ENCODE peak calls at places on chromosomes 11 and 22, in nine cellular contexts. C is amniotic stem cell; K is HFF-Myc; Q is globus pallidus; V is activated T-cell treated with anti-CD3 and anti-CD28 coated beads, Interleukin-2, amount 50 U/mL, for 4 hours; N is GOT3; W is stimulated activated CD8-positive, alpha-beta memory T cell treated with anti-CD3 and anti-CD28 coated beads, Interleukin-15, amount 100 ng/mL, for 4 hours; I is occipital lobe; J is NCI-H187. M is an unnamed sample.

GRCh38 chr11:11963842-11964773 is 44.3 kb downstream of the DKK3 start:
- DNase-seq in C (no peak), K (no peak), Q (no peak), V (no peak), N (no peak), W (no peak), I (no peak), J (no peak), M (no peak)

GRCh38 chr11:6647282-6647679 is 8.3 kb downstream of the DCHS1 start:
- DNase-seq in C (no peak), K (no peak), Q (no peak), V (no peak), N (no peak), W (no peak), I (no peak), J (no peak), M (no peak)

GRCh38 chr11:60165946-60166345 is 16.9 kb downstream of the MS4A6A start:
- DNase-seq in C (no peak), K (no peak), Q (no peak), V (no peak), N (no peak), W (no peak), I (no peak), J (no peak), M (no peak)

GRCh38 chr11:19817870-19818269 is 105.2 kb downstream of the NAV2 start:
- DNase-seq in C (no peak), K (no peak), Q (no peak), V (no peak), N (no peak), W (no peak), I (no peak), J (no peak), M (no peak)

GRCh38 chr11:74466916-74467885 is at the start of gene KCNE3:
- DNase-seq in C (no peak), K (no peak), Q (no peak), V (no peak), N (no peak), W (no peak), I (no peak), J (no peak), M (no peak)

GRCh38 chr11:35200811-35201341 is 61.9 kb downstream of the CD44 start:
- DNase-seq in C (no peak), K (no peak), Q (no peak), V (no peak), N (no peak), W (no peak), I (no peak), J (no peak), M (no peak)

GRCh38 chr22:26339755-26340154 is 89.3 kb upstream of the ASPHD2 start:
- DNase-seq in C (no peak), K (no peak), Q (no peak), V (no peak), N (no peak), W (no peak), I (no peak), J (no peak), M (no peak)

GRCh38 chr11:2788751-2789140 is 89.0 kb upstream of the KCNQ1OT1 start:
- DNase-seq in C (no peak), K (no peak), Q (no peak), V (peak), N (no peak), W (no peak), I (no peak), J (no peak), M (no peak)

GRCh38 chr22:46011627-46012181 is 34.7 kb upstream of the WNT7B start:
- DNase-seq in C (no peak), K (no peak), Q (no peak), V (no peak), N (no peak), W (no peak), I (no peak), J (no peak), M (no peak)

GRCh38 chr11:99632969-99633368 is 612.2 kb downstream of the CNTN5 start:
- DNase-seq in C (no peak), K (no peak), Q (no peak), V (no peak), N (no peak), W (no peak), I (no peak), J (no peak), M (no peak)

GRCh38 chr11:62573006-62573591 is 592 bp downstream of the EEF1G start:
- DNase-seq in C (no peak), K (no peak), Q (no peak), V (no peak), N (no peak), W (no peak), I (no peak), J (no peak), M (peak)

GRCh38 chr11:118634435-118635236 is 27.2 kb downstream of the PHLDB1 start:
- DNase-seq in C (no peak), K (no peak), Q (peak), V (no peak), N (no peak), W (no peak), I (peak), J (peak), M (no peak)

GRCh38 chr11:73429121-73429740 is 53.0 kb downstream of the RELT start:
- DNase-seq in C (no peak), K (no peak), Q (no peak), V (no peak), N (no peak), W (no peak), I (no peak), J (no peak), M (no peak)

GRCh38 chr11:64763804-64764611 is 4.2 kb upstream of the PYGM start:
- DNase-seq in C (no peak), K (no peak), Q (no peak), V (peak), N (no peak), W (peak), I (no peak), J (no peak), M (peak)

GRCh38 chr22:30930228-30930627 is 38.3 kb downstream of the MORC2 start:
- DNase-seq in C (no peak), K (no peak), Q (no peak), V (no peak), N (no peak), W (no peak), I (no peak), J (no peak), M (no peak)

GRCh38 chr22:32042924-32043323 is at the start of gene SLC5A1:
- DNase-seq in C (no peak), K (no peak), Q (no peak), V (no peak), N (no peak), W (no peak), I (no peak), J (no peak), M (no peak)

GRCh38 chr11:69545976-69546617 is 64.6 kb downstream of the LINC01488 start:
- DNase-seq in C (no peak), K (no peak), Q (no peak), V (no peak), N (no peak), W (no peak), I (no peak), J (no peak), M (no peak)

GRCh38 chr11:10809373-10810199 is 860 bp upstream of the EIF4G2 start:
- DNase-seq in C (no peak), K (peak), Q (no peak), V (no peak), N (no peak), W (no peak), I (peak), J (peak), M (peak)

GRCh38 chr11:79940165-79940564 is 499.3 kb upstream of the TENM4 start:
- DNase-seq in C (no peak), K (no peak), Q (no peak), V (no peak), N (no peak), W (no peak), I (no peak), J (peak), M (no peak)

GRCh38 chr11:23729088-23729487 is 767.8 kb upstream of the LUZP2 start:
- DNase-seq in C (no peak), K (no peak), Q (no peak), V (no peak), N (no peak), W (no peak), I (no peak), J (no peak), M (no peak)

GRCh38 chr11:65575568-65576231 is at the start of gene EHBP1L1:
- DNase-seq in C (no peak), K (no peak), Q (no peak), V (peak), N (no peak), W (peak), I (no peak), J (no peak), M (peak)

GRCh38 chr11:22338465-22338810 is 257 bp downstream of the SLC17A6 start:
- DNase-seq in C (no peak), K (no peak), Q (no peak), V (no peak), N (no peak), W (no peak), I (no peak), J (no peak), M (no peak)

GRCh38 chr11:22920939-22921565 is 60.8 kb upstream of the CCDC179 start:
- DNase-seq in C (peak), K (peak), Q (peak), V (no peak), N (no peak), W (no peak), I (no peak), J (peak), M (peak)

GRCh38 chr22:30221121-30221992 is 25.2 kb downstream of the LIF start:
- DNase-seq in C (no peak), K (no peak), Q (no peak), V (peak), N (no peak), W (peak), I (no peak), J (no peak), M (peak)

GRCh38 chr22:35406443-35406842 is 6.5 kb downstream of the MCM5 start:
- DNase-seq in C (no peak), K (no peak), Q (no peak), V (no peak), N (no peak), W (no peak), I (no peak), J (no peak), M (no peak)

GRCh38 chr11:103988595-103988969 is 47.9 kb upstream of the DDI1 start:
- DNase-seq in C (no peak), K (no peak), Q (no peak), V (no peak), N (no peak), W (no peak), I (no peak), J (no peak), M (no peak)

M was measured in GM13977.